ENCODE peak calls at places on chromosomes 16 and 17, in nine cellular contexts. G, P, L, K, Q, F, I, E and Z are unnamed samples.

GRCh38 chr16:89116341-89117238 is 22.9 kb downstream of the ACSF3 start:
- DNase-seq in Q (no peak), P (no peak), I (no peak), F (no peak), G (no peak), E (no peak), K (no peak), L (peak; percentile 76), Z (no peak)

GRCh38 chr17:59851431-59852375 is 41.0 kb downstream of the TUBD1 start:
- DNase-seq in G (no peak), K (peak; percentile 63), P (no peak), F (no peak), L (no peak), E (no peak), I (no peak), Q (no peak), Z (no peak)

GRCh38 chr17:61209524-61209923 is 190.1 kb upstream of the TBX2 start:
- DNase-seq in L (no peak), K (no peak), Q (peak; percentile 10), E (no peak), F (no peak), I (no peak), G (peak; percentile 80), P (no peak), Z (no peak)

GRCh38 chr16:56610017-56610608 is 1.7 kb downstream of the MT2A start:
- DNase-seq in G (peak; percentile 58), F (no peak), L (peak; percentile 80), K (peak; percentile 92), I (peak; percentile 60), Q (no peak), E (no peak), P (no peak), Z (peak; percentile 89)

GRCh38 chr17:48972749-48973097 is 4.3 kb upstream of the GIP start:
- DNase-seq in I (no peak), F (no peak), E (no peak), P (no peak), Q (no peak), G (no peak), L (no peak), K (no peak), Z (no peak)

GRCh38 chr16:84499638-84500037 is 4.8 kb downstream of the MEAK7 start:
- DNase-seq in G (no peak), I (no peak), P (no peak), K (no peak), L (no peak), E (no peak), F (no peak), Q (no peak), Z (no peak)

GRCh38 chr17:20092292-20092867 is 83.2 kb downstream of the SPECC1 start:
- DNase-seq in E (no peak), L (no peak), I (no peak), K (no peak), F (no peak), G (no peak), Q (no peak), P (no peak), Z (no peak)

GRCh38 chr16:12330977-12331376 is 354.4 kb downstream of the SNX29 start:
- DNase-seq in L (no peak), G (no peak), I (no peak), E (no peak), P (no peak), Q (no peak), K (no peak), F (no peak), Z (no peak)

GRCh38 chr16:641326-642188 is at the start of gene MCRIP2:
- DNase-seq in Q (peak; percentile 76), K (peak; percentile 18), L (peak; percentile 94), E (peak; percentile 84), P (peak; percentile 93), F (peak; percentile 13), I (peak; percentile 80), G (peak; percentile 68), Z (peak; percentile 88)

GRCh38 chr17:80773243-80773991 is 218.2 kb upstream of the CHMP6 start:
- DNase-seq in G (peak; percentile 75), Q (peak; percentile 80), E (no peak), L (no peak), I (no peak), F (no peak), P (no peak), K (no peak), Z (no peak)

GRCh38 chr17:28744802-28745051 is 916 bp downstream of the TRAF4 start:
- DNase-seq in Q (no peak), P (no peak), E (no peak), L (no peak), F (no peak), K (no peak), G (no peak), I (no peak), Z (no peak)

GRCh38 chr16:3377917-3378316 is 22.2 kb downstream of the OR2C1 start:
- DNase-seq in I (no peak), P (no peak), L (no peak), K (no peak), E (no peak), F (no peak), G (no peak), Q (no peak), Z (no peak)

GRCh38 chr17:1574697-1575471 is 12.3 kb upstream of the PITPNA start:
- DNase-seq in L (peak; percentile 84), K (no peak), P (no peak), E (no peak), Q (no peak), F (peak; percentile 39), G (no peak), I (no peak), Z (no peak)

GRCh38 chr17:48721009-48721402 is 1.3 kb downstream of the PRAC1 start:
- DNase-seq in I (no peak), P (no peak), Q (no peak), L (no peak), F (no peak), E (no peak), K (no peak), G (no peak), Z (no peak)

GRCh38 chr17:49016775-49017463 is 19.7 kb downstream of the IGF2BP1 start:
- DNase-seq in P (no peak), I (no peak), G (no peak), E (peak; percentile 41), L (no peak), K (no peak), Q (no peak), F (peak; percentile 56), Z (no peak)

GRCh38 chr17:17445925-17446665 is 30.7 kb upstream of the MED9 start:
- DNase-seq in K (peak; percentile 92), G (no peak), F (no peak), Q (no peak), P (no peak), I (no peak), E (peak; percentile 78), L (no peak), Z (no peak)

GRCh38 chr16:81076566-81077076 is 417 bp downstream of the C16orf46 start:
- DNase-seq in F (peak; percentile 71), P (peak; percentile 95), G (no peak), E (peak; percentile 93), K (peak; percentile 75), I (peak; percentile 87), L (peak; percentile 95), Q (peak; percentile 95), Z (peak; percentile 88)

GRCh38 chr17:51107666-51108227 is 12.9 kb downstream of the SPAG9 start:
- DNase-seq in G (no peak), K (no peak), Q (no peak), L (no peak), E (no peak), P (no peak), I (no peak), F (no peak), Z (no peak)

GRCh38 chr16:527015-527903 is at the start of gene CAPN15:
- DNase-seq in L (peak; percentile 96), Q (peak; percentile 83), F (peak; percentile 60), E (peak; percentile 90), P (peak; percentile 94), I (peak; percentile 84), G (peak; percentile 82), K (peak; percentile 69), Z (peak; percentile 95)

GRCh38 chr17:15371731-15372130 is 30.3 kb upstream of the TEKT3 start:
- DNase-seq in Q (no peak), P (no peak), K (no peak), L (no peak), E (no peak), I (no peak), G (no peak), F (no peak), Z (no peak)

GRCh38 chr17:80220709-80221215 is 535 bp downstream of the SLC26A11 start:
- DNase-seq in G (peak; percentile 7), E (no peak), K (no peak), I (no peak), F (no peak), P (no peak), Q (no peak), L (no peak), Z (no peak)

GRCh38 chr16:14196539-14196938 is 125.4 kb downstream of the MRTFB start:
- DNase-seq in K (no peak), P (no peak), Q (no peak), I (no peak), G (no peak), E (no peak), F (no peak), L (no peak), Z (no peak)

GRCh38 chr17:13931752-13932477 is 137.4 kb upstream of the COX10 start:
- DNase-seq in I (no peak), K (peak; percentile 4), Q (peak; percentile 9), G (peak; percentile 13), P (no peak), F (no peak), E (peak; percentile 58), L (peak; percentile 85), Z (no peak)

GRCh38 chr16:85888405-85889331 is 10.3 kb upstream of the IRF8 start:
- DNase-seq in F (no peak), K (peak; percentile 86), E (no peak), Q (no peak), P (peak; percentile 69), L (no peak), I (peak; percentile 18), G (no peak), Z (no peak)

GRCh38 chr17:4335185-4335584 is 31.3 kb downstream of the UBE2G1 start:
- DNase-seq in P (no peak), L (no peak), Q (no peak), E (no peak), I (no peak), G (no peak), F (no peak), K (no peak), Z (no peak)

GRCh38 chr17:46732133-46732532 is 86.4 kb downstream of the WNT3 start:
- DNase-seq in F (no peak), Q (no peak), L (no peak), E (no peak), P (no peak), I (no peak), G (no peak), K (no peak), Z (no peak)

GRCh38 chr16:89176147-89176690 is 4.7 kb downstream of the CDH15 start:
- DNase-seq in G (no peak), L (no peak), F (no peak), P (no peak), Q (no peak), I (no peak), E (no peak), K (no peak), Z (no peak)

GRCh38 chr17:78258323-78259229 is 27.1 kb downstream of the TMEM235 start:
- DNase-seq in L (peak; percentile 95), P (peak; percentile 92), Q (no peak), I (peak; percentile 76), G (no peak), E (peak; percentile 75), F (no peak), K (peak; percentile 38), Z (no peak)

GRCh38 chr17:6402258-6402657 is 32.7 kb downstream of the AIPL1 start:
- DNase-seq in F (no peak), K (no peak), Q (no peak), L (no peak), E (no peak), P (no peak), G (no peak), I (no peak), Z (no peak)

GRCh38 chr16:27471661-27472060 is 69.7 kb downstream of the IL21R start:
- DNase-seq in F (no peak), P (no peak), E (no peak), Q (no peak), K (no peak), G (no peak), L (peak; percentile 56), I (no peak), Z (no peak)

GRCh38 chr17:46097497-46097896 is 95.7 kb downstream of the KANSL1 start:
- DNase-seq in F (no peak), Q (no peak), L (no peak), P (no peak), K (peak; percentile 33), E (no peak), I (no peak), G (no peak), Z (no peak)